ENCODE peak calls at places on chromosomes 16 and 17, in ten cellular contexts. One of them, this sample, is unnamed.

GRCh38 chr17:71779482-71779881 is 341.3 kb upstream of the SOX9 start:
- DNase-seq in suprapubic skin: no peak
- DNase-seq in mammary epithelial cell: peak; percentile 51
- DNase-seq in hepatocyte: no peak
- DNase-seq in fibroblast of lung: no peak
- DNase-seq in PC-3: no peak
- DNase-seq in tibial nerve: no peak
- DNase-seq in H9: no peak
- DNase-seq in MM.1S: no peak
- DNase-seq in heart right ventricle: no peak
- DNase-seq in this sample: no peak

GRCh38 chr17:58312021-58312630 is 16.5 kb downstream of the TSPOAP1 start:
- DNase-seq in suprapubic skin: no peak
- DNase-seq in mammary epithelial cell: no peak
- DNase-seq in hepatocyte: no peak
- DNase-seq in fibroblast of lung: no peak
- DNase-seq in PC-3: no peak
- DNase-seq in tibial nerve: no peak
- DNase-seq in H9: no peak
- DNase-seq in MM.1S: no peak
- DNase-seq in heart right ventricle: no peak
- DNase-seq in this sample: no peak

GRCh38 chr17:31857920-31858646 is 961 bp downstream of the COPRS start:
- DNase-seq in suprapubic skin: no peak
- DNase-seq in mammary epithelial cell: peak; percentile 40
- DNase-seq in hepatocyte: no peak
- DNase-seq in fibroblast of lung: no peak
- DNase-seq in PC-3: peak; percentile 3
- DNase-seq in tibial nerve: no peak
- DNase-seq in H9: no peak
- DNase-seq in MM.1S: no peak
- DNase-seq in heart right ventricle: no peak
- DNase-seq in this sample: no peak

GRCh38 chr17:49146620-49147306 is 14.2 kb downstream of the B4GALNT2 start:
- DNase-seq in suprapubic skin: no peak
- DNase-seq in mammary epithelial cell: peak; percentile 97
- DNase-seq in hepatocyte: peak; percentile 55
- DNase-seq in fibroblast of lung: peak; percentile 97
- DNase-seq in PC-3: peak; percentile 99
- DNase-seq in tibial nerve: no peak
- DNase-seq in H9: no peak
- DNase-seq in MM.1S: no peak
- DNase-seq in heart right ventricle: no peak
- DNase-seq in this sample: no peak

GRCh38 chr16:715448-716249 is 731 bp downstream of the METRN start:
- DNase-seq in suprapubic skin: no peak
- DNase-seq in mammary epithelial cell: no peak
- DNase-seq in hepatocyte: peak; percentile 57
- DNase-seq in fibroblast of lung: peak; percentile 18
- DNase-seq in PC-3: no peak
- DNase-seq in tibial nerve: no peak
- DNase-seq in H9: peak; percentile 49
- DNase-seq in MM.1S: no peak
- DNase-seq in heart right ventricle: no peak
- DNase-seq in this sample: no peak

GRCh38 chr17:5225668-5226457 is 8.8 kb downstream of the SCIMP start:
- DNase-seq in suprapubic skin: no peak
- DNase-seq in mammary epithelial cell: no peak
- DNase-seq in hepatocyte: no peak
- DNase-seq in fibroblast of lung: no peak
- DNase-seq in PC-3: no peak
- DNase-seq in tibial nerve: no peak
- DNase-seq in H9: no peak
- DNase-seq in MM.1S: no peak
- DNase-seq in heart right ventricle: no peak
- DNase-seq in this sample: no peak

GRCh38 chr16:14325921-14326401 is 254.8 kb downstream of the MRTFB start:
- DNase-seq in suprapubic skin: no peak
- DNase-seq in mammary epithelial cell: no peak
- DNase-seq in hepatocyte: no peak
- DNase-seq in fibroblast of lung: no peak
- DNase-seq in PC-3: no peak
- DNase-seq in tibial nerve: no peak
- DNase-seq in H9: no peak
- DNase-seq in MM.1S: no peak
- DNase-seq in heart right ventricle: no peak
- DNase-seq in this sample: no peak

GRCh38 chr16:70561623-70562022 is 38.0 kb downstream of the SF3B3 start:
- DNase-seq in suprapubic skin: no peak
- DNase-seq in mammary epithelial cell: peak; percentile 87
- DNase-seq in hepatocyte: no peak
- DNase-seq in fibroblast of lung: no peak
- DNase-seq in PC-3: no peak
- DNase-seq in tibial nerve: no peak
- DNase-seq in H9: no peak
- DNase-seq in MM.1S: no peak
- DNase-seq in heart right ventricle: no peak
- DNase-seq in this sample: no peak

GRCh38 chr17:50518265-50519023 is 10.2 kb downstream of the MYCBPAP start:
- DNase-seq in suprapubic skin: no peak
- DNase-seq in mammary epithelial cell: no peak
- DNase-seq in hepatocyte: no peak
- DNase-seq in fibroblast of lung: no peak
- DNase-seq in PC-3: no peak
- DNase-seq in tibial nerve: no peak
- DNase-seq in H9: no peak
- DNase-seq in MM.1S: no peak
- DNase-seq in heart right ventricle: no peak
- DNase-seq in this sample: no peak

GRCh38 chr17:16434662-16435061 is 19.3 kb downstream of the TRPV2 start:
- DNase-seq in suprapubic skin: no peak
- DNase-seq in mammary epithelial cell: no peak
- DNase-seq in hepatocyte: no peak
- DNase-seq in fibroblast of lung: no peak
- DNase-seq in PC-3: no peak
- DNase-seq in tibial nerve: no peak
- DNase-seq in H9: peak; percentile 60
- DNase-seq in MM.1S: no peak
- DNase-seq in heart right ventricle: no peak
- DNase-seq in this sample: no peak

GRCh38 chr16:48112603-48113400 is 43.0 kb downstream of the ABCC12 start:
- DNase-seq in suprapubic skin: no peak
- DNase-seq in mammary epithelial cell: no peak
- DNase-seq in hepatocyte: no peak
- DNase-seq in fibroblast of lung: no peak
- DNase-seq in PC-3: no peak
- DNase-seq in tibial nerve: no peak
- DNase-seq in H9: no peak
- DNase-seq in MM.1S: no peak
- DNase-seq in heart right ventricle: peak; percentile 34
- DNase-seq in this sample: no peak

GRCh38 chr17:8611135-8611534 is 19.4 kb downstream of the MYH10 start:
- DNase-seq in suprapubic skin: no peak
- DNase-seq in mammary epithelial cell: peak; percentile 28
- DNase-seq in hepatocyte: no peak
- DNase-seq in fibroblast of lung: peak; percentile 56
- DNase-seq in PC-3: no peak
- DNase-seq in tibial nerve: no peak
- DNase-seq in H9: no peak
- DNase-seq in MM.1S: no peak
- DNase-seq in heart right ventricle: no peak
- DNase-seq in this sample: no peak

GRCh38 chr16:24988593-24989338 is 26.4 kb downstream of the ARHGAP17 start:
- DNase-seq in suprapubic skin: no peak
- DNase-seq in mammary epithelial cell: peak; percentile 82
- DNase-seq in hepatocyte: peak; percentile 83
- DNase-seq in fibroblast of lung: peak; percentile 74
- DNase-seq in PC-3: peak; percentile 92
- DNase-seq in tibial nerve: peak; percentile 31
- DNase-seq in H9: no peak
- DNase-seq in MM.1S: peak; percentile 24
- DNase-seq in heart right ventricle: no peak
- DNase-seq in this sample: no peak

GRCh38 chr16:50466170-50466569 is 82.0 kb upstream of the NKD1 start:
- DNase-seq in suprapubic skin: peak; percentile 66
- DNase-seq in mammary epithelial cell: no peak
- DNase-seq in hepatocyte: no peak
- DNase-seq in fibroblast of lung: no peak
- DNase-seq in PC-3: no peak
- DNase-seq in tibial nerve: no peak
- DNase-seq in H9: no peak
- DNase-seq in MM.1S: no peak
- DNase-seq in heart right ventricle: no peak
- DNase-seq in this sample: no peak
- H3K4me1 ChIP-seq in suprapubic skin: peaks cover 10% of the 10 kb centered on the region
- H3K4me1 ChIP-seq in mammary epithelial cell: peaks cover 3% of the 10 kb centered on the region
- H3K4me1 ChIP-seq in hepatocyte: peaks cover 8% of the 10 kb centered on the region
- H3K4me1 ChIP-seq in fibroblast of lung: no peaks in the 10 kb centered on the region
- H3K4me1 ChIP-seq in PC-3: no peaks in the 10 kb centered on the region
- H3K4me1 ChIP-seq in tibial nerve: no peaks in the 10 kb centered on the region
- H3K4me1 ChIP-seq in H9: peaks cover 21% of the 10 kb centered on the region
- H3K4me1 ChIP-seq in MM.1S: no peaks in the 10 kb centered on the region
- H3K4me1 ChIP-seq in heart right ventricle: peaks cover 9% of the 10 kb centered on the region
- H3K4me1 ChIP-seq in this sample: peaks cover 3% of the 10 kb centered on the region

DNA sequence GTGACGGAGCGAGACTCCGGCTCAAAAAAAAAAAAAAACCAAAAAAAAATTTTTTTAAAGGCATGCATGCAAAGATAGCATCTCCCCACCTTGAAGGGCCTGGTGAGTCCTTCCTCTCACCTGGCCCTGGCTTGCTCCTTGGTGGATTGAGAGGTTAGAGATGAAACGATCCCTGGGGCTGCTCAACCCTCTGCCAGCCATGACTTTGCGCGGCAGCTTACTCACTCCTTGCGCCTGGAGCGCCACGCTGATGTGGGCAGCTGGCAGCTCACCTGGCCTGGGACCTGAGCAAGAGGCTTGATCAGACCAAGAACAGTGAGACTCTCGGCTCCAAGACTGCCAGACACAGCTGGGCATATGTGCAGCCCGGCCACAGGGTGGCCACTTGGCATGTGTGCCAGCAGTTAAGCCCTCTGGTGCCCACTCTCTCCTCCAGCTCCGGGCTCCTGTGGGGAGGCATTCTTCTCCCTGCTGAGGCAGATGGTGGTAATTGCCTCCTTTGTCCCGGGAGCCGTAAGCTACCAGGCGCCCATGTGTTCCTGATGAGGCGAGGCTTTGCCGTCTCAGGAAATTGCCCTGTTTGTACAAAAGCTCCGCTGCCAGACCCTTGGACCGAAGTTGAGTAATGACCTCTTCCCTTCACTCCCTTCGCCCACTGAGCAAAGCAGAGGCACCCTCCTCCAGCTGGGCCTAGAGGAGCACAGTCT is 5.1 kb upstream of the EVPL start:
- DNase-seq in suprapubic skin: no peak
- DNase-seq in mammary epithelial cell: peak; percentile 14
- DNase-seq in hepatocyte: no peak
- DNase-seq in fibroblast of lung: no peak
- DNase-seq in PC-3: peak; percentile 19
- DNase-seq in tibial nerve: no peak
- DNase-seq in H9: no peak
- DNase-seq in MM.1S: no peak
- DNase-seq in heart right ventricle: no peak
- DNase-seq in this sample: no peak
- H3K4me1 ChIP-seq in suprapubic skin: peaks cover 34% of the 10 kb centered on the region
- H3K4me1 ChIP-seq in mammary epithelial cell: peaks cover 4% of the 10 kb centered on the region
- H3K4me1 ChIP-seq in hepatocyte: peaks cover 16% of the 10 kb centered on the region
- H3K4me1 ChIP-seq in fibroblast of lung: no peaks in the 10 kb centered on the region
- H3K4me1 ChIP-seq in PC-3: peaks cover 6% of the 10 kb centered on the region
- H3K4me1 ChIP-seq in tibial nerve: no peaks in the 10 kb centered on the region
- H3K4me1 ChIP-seq in H9: peaks cover 2% of the 10 kb centered on the region
- H3K4me1 ChIP-seq in MM.1S: no peaks in the 10 kb centered on the region
- H3K4me1 ChIP-seq in heart right ventricle: peaks cover 6% of the 10 kb centered on the region
- H3K4me1 ChIP-seq in this sample: peaks cover 15% of the 10 kb centered on the region

GRCh38 chr16:89476379-89476778 is 14.0 kb downstream of the ANKRD11 start:
- DNase-seq in suprapubic skin: no peak
- DNase-seq in mammary epithelial cell: peak; percentile 99
- DNase-seq in hepatocyte: no peak
- DNase-seq in fibroblast of lung: no peak
- DNase-seq in PC-3: peak; percentile 71
- DNase-seq in tibial nerve: no peak
- DNase-seq in H9: no peak
- DNase-seq in MM.1S: no peak
- DNase-seq in heart right ventricle: no peak
- DNase-seq in this sample: no peak
- H3K4me1 ChIP-seq in suprapubic skin: peaks cover 84% of the 10 kb centered on the region
- H3K4me1 ChIP-seq in mammary epithelial cell: peaks cover 85% of the 10 kb centered on the region
- H3K4me1 ChIP-seq in hepatocyte: peaks cover 51% of the 10 kb centered on the region
- H3K4me1 ChIP-seq in fibroblast of lung: peaks cover 17% of the 10 kb centered on the region
- H3K4me1 ChIP-seq in PC-3: peaks cover 64% of the 10 kb centered on the region
- H3K4me1 ChIP-seq in tibial nerve: peaks cover 66% of the 10 kb centered on the region
- H3K4me1 ChIP-seq in H9: peaks cover 5% of the 10 kb centered on the region
- H3K4me1 ChIP-seq in MM.1S: no peaks in the 10 kb centered on the region
- H3K4me1 ChIP-seq in heart right ventricle: peaks cover 40% of the 10 kb centered on the region
- H3K4me1 ChIP-seq in this sample: peaks cover 99% of the 10 kb centered on the region

GRCh38 chr17:63988741-63989621 is 9.2 kb upstream of the PRR29 start:
- DNase-seq in suprapubic skin: no peak
- DNase-seq in mammary epithelial cell: no peak
- DNase-seq in hepatocyte: peak; percentile 74
- DNase-seq in fibroblast of lung: no peak
- DNase-seq in PC-3: no peak
- DNase-seq in tibial nerve: no peak
- DNase-seq in H9: peak; percentile 66
- DNase-seq in MM.1S: no peak
- DNase-seq in heart right ventricle: no peak
- DNase-seq in this sample: no peak
- H3K4me1 ChIP-seq in suprapubic skin: peaks cover 43% of the 10 kb centered on the region
- H3K4me1 ChIP-seq in mammary epithelial cell: peaks cover 17% of the 10 kb centered on the region
- H3K4me1 ChIP-seq in hepatocyte: peaks cover 16% of the 10 kb centered on the region
- H3K4me1 ChIP-seq in fibroblast of lung: peaks cover 3% of the 10 kb centered on the region
- H3K4me1 ChIP-seq in PC-3: peaks cover 12% of the 10 kb centered on the region
- H3K4me1 ChIP-seq in tibial nerve: peaks cover 12% of the 10 kb centered on the region
- H3K4me1 ChIP-seq in H9: no peaks in the 10 kb centered on the region
- H3K4me1 ChIP-seq in MM.1S: peaks cover 6% of the 10 kb centered on the region
- H3K4me1 ChIP-seq in heart right ventricle: peaks cover 36% of the 10 kb centered on the region
- H3K4me1 ChIP-seq in this sample: peaks cover 34% of the 10 kb centered on the region

This sample was measured in CD4-positive, CD25-positive, alpha-beta regulatory T cell.